ENCODE peak calls at places on chromosomes 11 and 22, in eight cellular contexts. M is GM23248, H is IMR-90, G is fibroblast of lung, D is SK-N-SH, X is mammary epithelial cell, U is GM23338, Q is HCT116. E is an unnamed sample. For H3K4me1 and H4K20me1, the result is how much of the 10 kb centered on the place peaks cover.

GRCh38 chr22:33114570-33114969 is 56.4 kb upstream of the SYN3 start:
- DNase-seq in M (peak), H (no peak), G (no peak), D (peak), X (peak), U (no peak), Q (no peak), E (no peak)

GRCh38 chr22:49052023-49052538 is 775.6 kb downstream of the BRD1 start:
- DNase-seq in M (no peak), H (no peak), G (peak), D (no peak), X (no peak), U (no peak), Q (no peak), E (no peak)

GRCh38 chr11:60951611-60951908 is 416 bp downstream of the SLC15A3 start:
- DNase-seq in M (no peak), H (no peak), G (no peak), D (no peak), X (no peak), U (peak), Q (no peak), E (no peak)

GRCh38 chr11:130390071-130390758 is 38.2 kb downstream of the ADAMTS8 start:
- DNase-seq in M (peak), H (peak), G (peak), D (no peak), X (peak), U (peak), Q (peak), E (peak)

GRCh38 chr11:63142459-63142858 is 1.6 kb downstream of the SLC22A24 start:
- DNase-seq in M (no peak), H (no peak), G (no peak), D (no peak), X (no peak), U (no peak), Q (no peak), E (no peak)

GRCh38 chr11:131746201-131746600 is 375.8 kb downstream of the NTM start:
- DNase-seq in M (no peak), H (no peak), G (no peak), D (no peak), X (no peak), U (no peak), Q (no peak), E (peak)

GRCh38 chr11:69697861-69698260 is 6.0 kb downstream of the FGF19 start:
- DNase-seq in M (no peak), H (no peak), G (no peak), D (no peak), X (no peak), U (no peak), Q (no peak), E (peak)

GRCh38 chr22:49533886-49534285 is 293.8 kb downstream of the BRD1 start:
- DNase-seq in M (no peak), H (no peak), G (no peak), D (no peak), X (no peak), U (no peak), Q (no peak), E (peak)

GRCh38 chr11:120128392-120129172 is 9.3 kb downstream of the TRIM29 start:
- DNase-seq in M (peak), H (peak), G (peak), D (no peak), X (peak), U (no peak), Q (no peak), E (peak)

GRCh38 chr11:1283906-1284305 is 25.5 kb downstream of the TOLLIP start:
- DNase-seq in M (no peak), H (no peak), G (no peak), D (no peak), X (no peak), U (no peak), Q (no peak), E (no peak)

GRCh38 chr11:14554959-14555358 is 34.8 kb upstream of the PSMA1 start:
- DNase-seq in M (no peak), H (no peak), G (no peak), D (no peak), X (no peak), U (no peak), Q (no peak), E (no peak)

GRCh38 chr11:105000167-105000566 is 22.8 kb downstream of the CASP5 start:
- DNase-seq in M (peak), H (no peak), G (no peak), D (no peak), X (peak), U (peak), Q (peak), E (no peak)

GRCh38 chr11:58286249-58286648 is 18.2 kb upstream of the OR10W1 start:
- DNase-seq in M (peak), H (peak), G (peak), D (peak), X (peak), U (peak), Q (peak), E (peak)

GRCh38 chr22:49547751-49548239 is 279.9 kb downstream of the BRD1 start:
- DNase-seq in M (no peak), H (no peak), G (no peak), D (no peak), X (no peak), U (no peak), Q (no peak), E (peak)

GRCh38 chr11:84290647-84291046 is 1004.5 kb upstream of the CCDC90B start:
- DNase-seq in M (peak), H (peak), G (peak), D (no peak), X (no peak), U (no peak), Q (no peak), E (no peak)

GRCh38 chr11:64989416-64989815 is 7.4 kb downstream of the BATF2 start:
- DNase-seq in M (no peak), H (no peak), G (no peak), D (no peak), X (no peak), U (no peak), Q (no peak), E (no peak)
- H3K4me1 ChIP-seq in M (under half), H (under half), G (under half), D (under half), X (under half), U (under half), Q (under half), E (under half)

GRCh38 chr11:80293293-80293692 is 852.5 kb upstream of the TENM4 start:
- DNase-seq in M (no peak), H (no peak), G (no peak), D (no peak), X (no peak), U (no peak), Q (no peak), E (no peak)

GRCh38 chr11:80297808-80298460 is 857.1 kb upstream of the TENM4 start:
- DNase-seq in M (peak), H (peak), G (peak), D (no peak), X (peak), U (no peak), Q (no peak), E (peak)
- H4K20me1 ChIP-seq in M (under half), H (under half), G (under half), D (under half), X (under half), U (under half), Q (under half), E (under half)

GRCh38 chr11:2305140-2305861 is 3.5 kb downstream of the TSPAN32 start:
- DNase-seq in M (peak), H (peak), G (peak), D (peak), X (peak), U (peak), Q (no peak), E (peak)
- H2AFZ ChIP-seq in M (no peak), H (peak), G (no peak), D (peak), X (no peak), U (peak), Q (no peak), E (peak)

DNA sequence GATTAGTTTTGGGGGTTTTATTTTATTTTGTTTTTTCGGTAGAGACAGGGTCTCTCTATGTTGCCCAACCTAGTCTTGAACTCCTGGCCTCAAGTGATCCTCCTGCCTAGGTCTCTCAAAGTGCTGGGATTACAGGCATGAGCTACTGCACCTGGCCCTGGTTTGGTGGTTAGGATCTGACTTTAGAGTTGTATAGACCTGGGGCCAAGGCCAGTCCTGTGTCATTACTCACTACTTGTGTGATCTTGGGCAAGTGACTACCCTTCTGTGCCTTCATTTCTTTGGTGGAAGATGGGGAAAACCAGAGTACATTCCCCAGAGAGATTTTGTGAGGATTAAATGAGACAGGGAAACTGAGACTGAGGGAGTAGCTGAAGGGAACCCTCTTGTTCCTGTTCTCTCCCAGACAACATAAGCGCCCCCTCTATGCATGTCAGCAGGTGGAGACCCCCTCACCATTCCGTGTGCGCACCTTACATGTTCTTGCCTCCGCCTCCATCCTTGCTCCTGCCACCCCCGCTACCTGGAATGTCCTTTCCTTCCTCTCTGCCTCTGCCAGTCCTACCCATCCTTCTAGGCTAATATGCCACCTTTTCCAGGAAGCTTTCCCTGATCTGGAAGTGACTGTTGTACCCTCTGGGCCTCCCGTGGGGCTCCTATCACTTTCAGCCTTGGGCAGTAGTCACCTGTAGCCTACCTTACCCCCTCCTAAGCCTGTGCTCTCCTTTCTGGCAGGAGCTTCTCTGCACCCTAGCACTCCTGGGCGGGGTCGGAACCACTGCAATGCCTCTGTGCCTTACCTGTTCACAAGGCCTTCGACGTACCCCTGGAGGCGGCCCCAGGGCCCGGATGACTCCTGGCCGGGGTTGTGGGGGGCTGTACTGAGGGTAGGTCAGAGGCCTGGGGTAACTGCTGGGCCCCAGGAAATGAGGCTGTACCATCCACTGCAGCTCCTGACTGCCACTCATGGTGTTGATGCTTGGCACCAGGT is 3.9 kb downstream of the FOSL1 start:
- DNase-seq in M (peak), H (no peak), G (no peak), D (no peak), X (no peak), U (no peak), Q (no peak), E (peak)
- H3K4me1 ChIP-seq in M (half or more), H (under half), G (under half), D (under half), X (half or more), U (under half), Q (half or more), E (half or more)

GRCh38 chr22:21672107-21672629 is 6.4 kb downstream of the PPIL2 start:
- DNase-seq in M (no peak), H (no peak), G (no peak), D (no peak), X (no peak), U (no peak), Q (no peak), E (peak)

GRCh38 chr22:21674611-21675010 is 8.8 kb downstream of the PPIL2 start:
- DNase-seq in M (no peak), H (no peak), G (no peak), D (no peak), X (no peak), U (no peak), Q (no peak), E (no peak)

GRCh38 chr22:21677606-21678443 is 12.0 kb downstream of the PPIL2 start:
- DNase-seq in M (no peak), H (no peak), G (no peak), D (no peak), X (no peak), U (no peak), Q (no peak), E (no peak)

GRCh38 chr22:21669026-21669425 is 3.2 kb downstream of the PPIL2 start:
- DNase-seq in M (no peak), H (no peak), G (no peak), D (no peak), X (no peak), U (no peak), Q (no peak), E (peak)

GRCh38 chr22:21673534-21674321 is 7.9 kb downstream of the PPIL2 start:
- DNase-seq in M (no peak), H (no peak), G (no peak), D (no peak), X (no peak), U (no peak), Q (no peak), E (no peak)
- H4K20me1 ChIP-seq in M (under half), H (under half), G (under half), D (under half), X (under half), U (under half), Q (under half), E (under half)

GRCh38 chr11:56887940-56888339 is 100.8 kb upstream of the OR5AK2 start:
- DNase-seq in M (no peak), H (no peak), G (no peak), D (no peak), X (no peak), U (no peak), Q (no peak), E (no peak)

GRCh38 chr11:56886465-56886864 is 102.2 kb upstream of the OR5AK2 start:
- DNase-seq in M (no peak), H (no peak), G (no peak), D (no peak), X (no peak), U (no peak), Q (no peak), E (no peak)

GRCh38 chr11:56885854-56886253 is 102.9 kb upstream of the OR5AK2 start:
- DNase-seq in M (no peak), H (no peak), G (no peak), D (no peak), X (no peak), U (no peak), Q (no peak), E (no peak)

GRCh38 chr11:56883590-56883989 is 105.1 kb upstream of the OR5AK2 start:
- DNase-seq in M (no peak), H (no peak), G (no peak), D (no peak), X (no peak), U (no peak), Q (no peak), E (peak)

DNA sequence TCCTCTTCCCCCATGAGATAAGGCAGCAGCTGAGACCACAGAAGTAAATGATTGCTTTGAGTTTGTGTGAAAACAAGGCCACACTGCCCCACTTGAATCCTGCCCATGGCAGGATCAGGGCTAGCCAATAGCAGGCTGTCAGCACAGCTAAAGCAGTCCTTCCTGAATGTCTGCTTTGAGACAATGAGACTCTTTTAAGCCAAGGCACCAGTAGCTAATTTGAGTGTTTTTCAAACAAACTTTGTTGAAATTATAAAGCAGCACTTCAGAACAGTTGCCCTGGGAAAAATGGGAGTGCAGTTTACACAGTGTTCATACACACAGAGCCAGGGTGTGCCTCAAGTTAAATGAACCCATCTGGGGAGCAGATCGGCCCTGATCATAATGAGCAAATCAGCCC is 103.5 kb upstream of the OR5AK2 start:
- DNase-seq in M (no peak), H (no peak), G (no peak), D (peak), X (peak), U (peak), Q (no peak), E (no peak)
- H2AFZ ChIP-seq in M (no peak), H (no peak), G (no peak), D (no peak), X (peak), U (peak), Q (no peak), E (no peak)

DNA sequence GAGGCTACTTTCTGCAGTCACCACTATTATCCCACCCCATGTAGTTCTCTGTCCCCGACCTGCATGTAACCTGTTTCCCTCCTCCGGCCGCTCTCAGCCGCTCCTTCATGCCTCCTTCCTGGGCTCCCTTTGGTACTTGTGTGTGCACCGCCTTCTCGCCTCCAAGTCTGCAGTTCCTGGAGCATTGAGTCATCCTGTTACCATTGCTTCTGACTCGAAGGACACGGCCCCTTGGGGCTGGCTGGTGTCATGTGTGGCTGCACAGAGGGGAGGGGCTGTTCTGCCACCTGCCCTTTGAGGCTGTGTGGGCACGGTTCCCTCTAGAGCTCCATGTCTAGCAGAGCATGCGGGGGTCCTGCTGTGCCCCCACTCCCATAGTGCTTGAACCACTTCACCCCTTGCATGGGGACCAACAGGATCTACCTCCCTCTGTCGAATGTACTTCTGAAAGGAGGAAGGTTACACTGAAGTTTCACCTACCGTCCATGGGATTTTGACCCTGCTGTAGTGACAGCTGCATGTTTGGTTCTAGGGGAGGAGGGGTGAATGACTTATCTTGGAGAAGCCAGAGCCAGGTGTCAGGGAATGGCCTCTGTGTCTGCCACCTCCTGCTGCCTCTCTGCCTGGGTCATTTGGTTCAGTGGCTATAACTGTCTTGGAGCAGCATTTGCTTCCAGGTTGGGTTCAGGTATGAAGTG is 39.6 kb downstream of the BCR start:
- DNase-seq in M (peak), H (peak), G (peak), D (no peak), X (peak), U (no peak), Q (no peak), E (no peak)
- H3K4me1 ChIP-seq in M (under half), H (under half), G (under half), D (half or more), X (half or more), U (half or more), Q (under half), E (under half)

GRCh38 chr22:27877501-27877900 is 41.6 kb downstream of the PITPNB start:
- DNase-seq in M (no peak), H (no peak), G (peak), D (no peak), X (no peak), U (no peak), Q (no peak), E (no peak)

GRCh38 chr22:27880778-27881394 is 38.2 kb downstream of the PITPNB start:
- DNase-seq in M (peak), H (peak), G (peak), D (peak), X (peak), U (peak), Q (peak), E (no peak)

GRCh38 chr22:27879923-27880322 is 39.1 kb downstream of the PITPNB start:
- DNase-seq in M (peak), H (peak), G (peak), D (peak), X (peak), U (peak), Q (peak), E (no peak)

GRCh38 chr22:27883656-27884350 is 35.3 kb downstream of the PITPNB start:
- DNase-seq in M (no peak), H (no peak), G (no peak), D (no peak), X (peak), U (no peak), Q (no peak), E (no peak)

DNA sequence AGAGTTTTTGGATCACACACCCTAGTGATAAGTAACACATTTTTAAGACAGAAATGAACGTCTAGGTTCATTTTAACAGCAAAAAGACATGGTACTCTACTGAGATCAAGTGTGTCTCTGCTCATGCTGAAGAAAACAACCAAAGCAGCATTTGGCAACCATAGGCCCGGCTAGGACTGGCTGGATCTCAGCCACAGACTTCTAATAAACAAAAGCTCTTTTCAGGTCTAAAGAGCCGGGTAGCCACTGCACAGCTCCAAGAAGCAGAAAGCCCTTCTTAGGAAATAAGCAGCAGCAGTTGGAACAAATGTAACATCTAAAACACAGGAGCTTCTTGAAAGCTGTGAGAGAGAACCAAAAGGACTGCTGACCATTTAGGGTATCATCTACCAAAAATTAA is 37.7 kb downstream of the PITPNB start:
- DNase-seq in M (peak), H (peak), G (peak), D (no peak), X (no peak), U (no peak), Q (no peak), E (no peak)
- H4K20me1 ChIP-seq in M (under half), H (under half), G (under half), D (under half), X (under half), U (under half), Q (under half), E (under half)

GRCh38 chr11:102453286-102453797 is 777 bp upstream of the TMEM123 start:
- DNase-seq in M (no peak), H (no peak), G (no peak), D (peak), X (peak), U (peak), Q (no peak), E (peak)
- H2AFZ ChIP-seq in M (peak), H (peak), G (peak), D (peak), X (peak), U (peak), Q (peak), E (peak)

E was measured in osteoblast.